ENCODE peak calls at places on chromosomes 6 and 20, in six cellular contexts. One of them, this sample, is unnamed.

GRCh38 chr20:9147553-9148024 is 78.7 kb downstream of the PLCB4 start:
- DNase-seq in HEK293T: no peak
- DNase-seq in AG20443: peak; percentile 32
- DNase-seq in AG09319: no peak
- DNase-seq in fibroblast of pulmonary artery: no peak
- DNase-seq in NCI-H1092 treated with DMSO at 0.1 percent for 48 hours: no peak
- DNase-seq in this sample: peak; percentile 39

GRCh38 chr6:56176741-56177140 is 70.6 kb downstream of the COL21A1 start:
- DNase-seq in HEK293T: no peak
- DNase-seq in AG20443: no peak
- DNase-seq in AG09319: no peak
- DNase-seq in fibroblast of pulmonary artery: no peak
- DNase-seq in NCI-H1092 treated with DMSO at 0.1 percent for 48 hours: no peak
- DNase-seq in this sample: no peak

GRCh38 chr6:28522594-28523557 is 2.8 kb upstream of the GPX5 start:
- DNase-seq in HEK293T: no peak
- DNase-seq in AG20443: no peak
- DNase-seq in AG09319: no peak
- DNase-seq in fibroblast of pulmonary artery: no peak
- DNase-seq in NCI-H1092 treated with DMSO at 0.1 percent for 48 hours: no peak
- DNase-seq in this sample: no peak

GRCh38 chr20:53434662-53435061 is 159.0 kb downstream of the ZNF217 start:
- DNase-seq in HEK293T: no peak
- DNase-seq in AG20443: peak; percentile 32
- DNase-seq in AG09319: no peak
- DNase-seq in fibroblast of pulmonary artery: no peak
- DNase-seq in NCI-H1092 treated with DMSO at 0.1 percent for 48 hours: peak; percentile 13
- DNase-seq in this sample: no peak

GRCh38 chr20:15857131-15857784 is 716.0 kb downstream of the KIF16B start:
- DNase-seq in HEK293T: no peak
- DNase-seq in AG20443: no peak
- DNase-seq in AG09319: no peak
- DNase-seq in fibroblast of pulmonary artery: no peak
- DNase-seq in NCI-H1092 treated with DMSO at 0.1 percent for 48 hours: no peak
- DNase-seq in this sample: no peak

GRCh38 chr6:71194730-71195129 is 93.9 kb upstream of the OGFRL1 start:
- DNase-seq in HEK293T: no peak
- DNase-seq in AG20443: peak; percentile 76
- DNase-seq in AG09319: peak; percentile 39
- DNase-seq in fibroblast of pulmonary artery: peak; percentile 89
- DNase-seq in NCI-H1092 treated with DMSO at 0.1 percent for 48 hours: no peak
- DNase-seq in this sample: peak; percentile 83

GRCh38 chr6:30799210-30799609 is 54.9 kb upstream of the IER3 start:
- DNase-seq in HEK293T: no peak
- DNase-seq in AG20443: no peak
- DNase-seq in AG09319: no peak
- DNase-seq in fibroblast of pulmonary artery: no peak
- DNase-seq in NCI-H1092 treated with DMSO at 0.1 percent for 48 hours: no peak
- DNase-seq in this sample: no peak

GRCh38 chr6:121247386-121247785 is 86.9 kb downstream of the TBC1D32 start:
- DNase-seq in HEK293T: no peak
- DNase-seq in AG20443: no peak
- DNase-seq in AG09319: no peak
- DNase-seq in fibroblast of pulmonary artery: peak; percentile 24
- DNase-seq in NCI-H1092 treated with DMSO at 0.1 percent for 48 hours: no peak
- DNase-seq in this sample: peak; percentile 87

GRCh38 chr6:96116674-96117073 is 100.9 kb downstream of the FUT9 start:
- DNase-seq in HEK293T: no peak
- DNase-seq in AG20443: no peak
- DNase-seq in AG09319: no peak
- DNase-seq in fibroblast of pulmonary artery: no peak
- DNase-seq in NCI-H1092 treated with DMSO at 0.1 percent for 48 hours: no peak
- DNase-seq in this sample: no peak

GRCh38 chr6:49744259-49744658 is at the start of gene CRISP3:
- DNase-seq in HEK293T: no peak
- DNase-seq in AG20443: no peak
- DNase-seq in AG09319: no peak
- DNase-seq in fibroblast of pulmonary artery: no peak
- DNase-seq in NCI-H1092 treated with DMSO at 0.1 percent for 48 hours: no peak
- DNase-seq in this sample: no peak

GRCh38 chr6:49462071-49462470 is 982 bp downstream of the MMUT start:
- DNase-seq in HEK293T: no peak
- DNase-seq in AG20443: peak; percentile 9
- DNase-seq in AG09319: no peak
- DNase-seq in fibroblast of pulmonary artery: no peak
- DNase-seq in NCI-H1092 treated with DMSO at 0.1 percent for 48 hours: no peak
- DNase-seq in this sample: peak; percentile 25

GRCh38 chr6:117338567-117338966 is 73.2 kb downstream of the VGLL2 start:
- DNase-seq in HEK293T: no peak
- DNase-seq in AG20443: no peak
- DNase-seq in AG09319: no peak
- DNase-seq in fibroblast of pulmonary artery: no peak
- DNase-seq in NCI-H1092 treated with DMSO at 0.1 percent for 48 hours: no peak
- DNase-seq in this sample: no peak

GRCh38 chr20:4272225-4272624 is 256.9 kb upstream of the RNF24 start:
- DNase-seq in HEK293T: no peak
- DNase-seq in AG20443: peak; percentile 22
- DNase-seq in AG09319: no peak
- DNase-seq in fibroblast of pulmonary artery: no peak
- DNase-seq in NCI-H1092 treated with DMSO at 0.1 percent for 48 hours: no peak
- DNase-seq in this sample: no peak

GRCh38 chr20:17494201-17494600 is 37.0 kb downstream of the BFSP1 start:
- DNase-seq in HEK293T: no peak
- DNase-seq in AG20443: no peak
- DNase-seq in AG09319: no peak
- DNase-seq in fibroblast of pulmonary artery: no peak
- DNase-seq in NCI-H1092 treated with DMSO at 0.1 percent for 48 hours: no peak
- DNase-seq in this sample: no peak

GRCh38 chr6:170257376-170257775 is 33.5 kb downstream of the DLL1 start:
- DNase-seq in HEK293T: no peak
- DNase-seq in AG20443: no peak
- DNase-seq in AG09319: no peak
- DNase-seq in fibroblast of pulmonary artery: no peak
- DNase-seq in NCI-H1092 treated with DMSO at 0.1 percent for 48 hours: no peak
- DNase-seq in this sample: no peak

GRCh38 chr20:44020406-44021148 is 105.9 kb downstream of the TOX2 start:
- DNase-seq in HEK293T: no peak
- DNase-seq in AG20443: no peak
- DNase-seq in AG09319: no peak
- DNase-seq in fibroblast of pulmonary artery: no peak
- DNase-seq in NCI-H1092 treated with DMSO at 0.1 percent for 48 hours: peak; percentile 58
- DNase-seq in this sample: peak; percentile 13

GRCh38 chr20:21453676-21454075 is 56.4 kb upstream of the NKX2-4 start:
- DNase-seq in HEK293T: no peak
- DNase-seq in AG20443: no peak
- DNase-seq in AG09319: no peak
- DNase-seq in fibroblast of pulmonary artery: no peak
- DNase-seq in NCI-H1092 treated with DMSO at 0.1 percent for 48 hours: no peak
- DNase-seq in this sample: no peak

GRCh38 chr20:32672315-32672981 is 1.3 kb downstream of the C20orf203 start:
- DNase-seq in HEK293T: no peak
- DNase-seq in AG20443: no peak
- DNase-seq in AG09319: no peak
- DNase-seq in fibroblast of pulmonary artery: no peak
- DNase-seq in NCI-H1092 treated with DMSO at 0.1 percent for 48 hours: no peak
- DNase-seq in this sample: no peak

GRCh38 chr6:149230729-149231434 is 86.6 kb upstream of the TAB2 start:
- DNase-seq in HEK293T: no peak
- DNase-seq in AG20443: no peak
- DNase-seq in AG09319: no peak
- DNase-seq in fibroblast of pulmonary artery: no peak
- DNase-seq in NCI-H1092 treated with DMSO at 0.1 percent for 48 hours: no peak
- DNase-seq in this sample: no peak

GRCh38 chr6:134375199-134375598 is 57.3 kb upstream of the SGK1 start:
- DNase-seq in HEK293T: no peak
- DNase-seq in AG20443: no peak
- DNase-seq in AG09319: no peak
- DNase-seq in fibroblast of pulmonary artery: no peak
- DNase-seq in NCI-H1092 treated with DMSO at 0.1 percent for 48 hours: no peak
- DNase-seq in this sample: no peak

GRCh38 chr20:38453941-38454340 is 18.7 kb upstream of the RALGAPB start:
- DNase-seq in HEK293T: no peak
- DNase-seq in AG20443: no peak
- DNase-seq in AG09319: no peak
- DNase-seq in fibroblast of pulmonary artery: no peak
- DNase-seq in NCI-H1092 treated with DMSO at 0.1 percent for 48 hours: no peak
- DNase-seq in this sample: no peak

GRCh38 chr6:69601132-69601531 is 195.7 kb downstream of the LMBRD1 start:
- DNase-seq in HEK293T: no peak
- DNase-seq in AG20443: no peak
- DNase-seq in AG09319: no peak
- DNase-seq in fibroblast of pulmonary artery: no peak
- DNase-seq in NCI-H1092 treated with DMSO at 0.1 percent for 48 hours: no peak
- DNase-seq in this sample: no peak